ENCODE peak calls at places on chromosome 13, in nine cellular contexts. N, F, O, V, G, Y, H, I and S are unnamed samples. For H3K4me1, the result is how much of the 10 kb centered on the place peaks cover.

GRCh38 chr13:99353836-99354235 is 46.6 kb upstream of the GPR183 start:
- DNase-seq in H (no peak), G (no peak), I (no peak), O (no peak), N (no peak), Y (no peak), F (no peak), V (no peak), S (peak)

GRCh38 chr13:30112602-30113435 is 194.5 kb downstream of the KATNAL1 start:
- DNase-seq in Y (peak), N (peak), O (peak), G (peak), H (peak), I (peak), F (peak), V (peak), S (peak)

GRCh38 chr13:109884462-109884861 is 98.1 kb upstream of the IRS2 start:
- DNase-seq in H (no peak), I (no peak), N (no peak), O (no peak), V (no peak), G (no peak), F (no peak), Y (no peak), S (no peak)

GRCh38 chr13:87128006-87128405 is 543.2 kb upstream of the SLITRK5 start:
- DNase-seq in F (peak), Y (no peak), N (peak), G (no peak), H (no peak), O (no peak), V (no peak), I (no peak), S (peak)

GRCh38 chr13:63595811-63596210 is 2180.2 kb upstream of the PCDH20 start:
- DNase-seq in Y (no peak), V (no peak), O (no peak), G (no peak), N (no peak), H (no peak), I (no peak), F (no peak), S (no peak)

GRCh38 chr13:35697281-35697680 is 220.8 kb upstream of the MAB21L1 start:
- DNase-seq in H (no peak), I (no peak), Y (no peak), O (no peak), N (no peak), G (no peak), F (peak), V (no peak), S (peak)

GRCh38 chr13:28494861-28495585 is at the start of gene FLT1:
- DNase-seq in H (no peak), G (no peak), V (peak), Y (peak), N (peak), I (no peak), O (no peak), F (peak), S (peak)

GRCh38 chr13:32208860-32209259 is 106.3 kb downstream of the ZAR1L start:
- DNase-seq in N (no peak), F (no peak), H (no peak), G (no peak), I (no peak), V (no peak), Y (no peak), O (no peak), S (no peak)

GRCh38 chr13:112888238-112889111 is 80.5 kb upstream of the MCF2L start:
- DNase-seq in G (no peak), F (no peak), Y (no peak), V (no peak), N (no peak), H (no peak), O (no peak), I (no peak), S (no peak)

GRCh38 chr13:80118507-80118906 is 222.4 kb downstream of the SPRY2 start:
- DNase-seq in N (no peak), Y (no peak), G (no peak), O (no peak), I (no peak), F (no peak), V (no peak), H (no peak), S (no peak)

GRCh38 chr13:83327091-83327490 is 555.2 kb downstream of the SLITRK1 start:
- DNase-seq in N (no peak), H (peak), F (no peak), I (no peak), G (no peak), Y (no peak), V (no peak), O (no peak), S (peak)

GRCh38 chr13:21871919-21872318 is 201.0 kb downstream of the FGF9 start:
- DNase-seq in O (no peak), G (no peak), F (no peak), H (no peak), I (no peak), Y (no peak), N (no peak), V (no peak), S (no peak)

GRCh38 chr13:39036212-39036611 is 1.7 kb downstream of the PROSER1 start:
- DNase-seq in G (peak), H (peak), F (peak), I (no peak), V (no peak), O (peak), Y (peak), N (no peak), S (peak)

GRCh38 chr13:42571895-42572294 is 2.1 kb upstream of the TNFSF11 start:
- DNase-seq in V (no peak), I (no peak), O (no peak), F (no peak), G (no peak), Y (no peak), N (no peak), H (no peak), S (no peak)

GRCh38 chr13:83499286-83499685 is 383.0 kb downstream of the SLITRK1 start:
- DNase-seq in Y (no peak), H (peak), G (no peak), V (no peak), N (no peak), I (no peak), F (no peak), O (no peak), S (peak)

GRCh38 chr13:85819513-85819912 is 20.3 kb upstream of the SLITRK6 start:
- DNase-seq in F (no peak), O (no peak), I (no peak), Y (no peak), G (no peak), H (no peak), V (peak), N (no peak), S (no peak)

GRCh38 chr13:34207872-34208271 is 389.9 kb downstream of the RFC3 start:
- DNase-seq in O (no peak), Y (no peak), H (no peak), V (no peak), G (no peak), F (no peak), I (no peak), N (no peak), S (peak)

GRCh38 chr13:34207334-34207733 is 389.4 kb downstream of the RFC3 start:
- DNase-seq in H (peak), F (no peak), I (no peak), O (no peak), N (no peak), G (no peak), Y (peak), V (no peak), S (peak)

DNA sequence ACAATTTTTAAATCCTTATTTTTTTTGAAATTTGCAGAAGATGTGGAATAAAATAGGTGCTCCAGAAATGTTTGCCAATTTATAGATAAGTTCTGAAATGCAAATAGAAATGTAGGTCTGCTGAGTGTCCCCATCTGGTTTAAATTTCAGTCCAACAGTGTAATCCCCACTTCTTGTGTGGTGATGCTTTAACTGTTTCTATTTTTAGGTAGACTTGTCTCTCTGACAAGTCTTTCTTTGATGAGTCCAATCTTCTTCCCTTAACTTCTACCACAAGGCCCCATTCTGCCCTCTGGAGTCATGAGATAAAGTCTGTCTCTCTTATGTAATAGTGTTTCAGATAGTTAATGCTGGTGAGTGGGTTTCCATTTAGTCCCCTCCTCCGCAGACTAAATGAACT is 390.4 kb downstream of the RFC3 start:
- DNase-seq in G (no peak), H (no peak), Y (no peak), O (no peak), F (no peak), N (no peak), V (no peak), I (no peak), S (peak)
- H3K4me1 ChIP-seq in G (under half), H (under half), Y (under half), O (under half), F (under half), N (under half), V (under half), I (under half), S (under half)

GRCh38 chr13:36954542-36954941 is 34.5 kb upstream of the SMAD9 start:
- DNase-seq in G (no peak), V (no peak), Y (no peak), N (no peak), I (no peak), F (no peak), H (no peak), O (no peak), S (no peak)
- TF ChIP-seq EZH2phosphoT487 in G (no peak), V (no peak), Y (no peak), N (no peak), I (no peak), F (no peak), H (no peak), O (no peak), S (no peak)

GRCh38 chr13:114080739-114081561 is 51.5 kb downstream of the RASA3 start:
- DNase-seq in G (no peak), H (no peak), I (no peak), F (no peak), O (no peak), N (no peak), Y (no peak), V (no peak), S (no peak)
- H3K4me1 ChIP-seq in G (under half), H (under half), I (under half), F (under half), O (under half), N (under half), Y (under half), V (under half), S (under half)

GRCh38 chr13:67792151-67792665 is 562.1 kb upstream of the PCDH9 start:
- DNase-seq in F (no peak), N (no peak), H (no peak), I (no peak), V (no peak), G (no peak), O (no peak), Y (no peak), S (no peak)
- TF ChIP-seq EZH2phosphoT487 in F (no peak), N (no peak), H (no peak), I (no peak), V (no peak), G (no peak), O (no peak), Y (no peak), S (no peak)

GRCh38 chr13:46378411-46378810 is 8.6 kb downstream of the RUBCNL start:
- DNase-seq in O (no peak), N (no peak), H (no peak), V (no peak), F (no peak), G (peak), I (no peak), Y (no peak), S (no peak)
- H3K4me1 ChIP-seq in O (under half), N (under half), H (under half), V (under half), F (under half), G (half or more), I (under half), Y (under half), S (under half)

DNA sequence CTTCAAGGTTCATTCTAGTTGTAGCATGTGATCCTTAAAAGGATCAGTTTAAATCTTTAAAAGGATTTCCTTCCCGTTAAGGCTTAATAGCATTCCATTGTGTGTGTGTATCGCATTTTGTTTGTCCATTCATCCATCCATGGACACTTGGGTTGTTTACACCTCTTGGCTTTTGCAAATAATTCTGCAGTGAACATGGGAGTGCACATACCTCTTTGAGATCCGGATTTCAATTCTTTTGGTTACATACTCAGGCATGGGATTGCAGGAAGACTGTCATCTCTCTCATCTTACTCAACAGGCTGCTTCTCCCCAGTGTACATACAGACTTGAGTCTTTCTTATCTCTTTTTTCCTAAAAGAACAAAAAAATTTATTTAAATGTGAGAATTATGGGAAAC is 1.2 kb downstream of the RNF113B start:
- DNase-seq in G (no peak), Y (no peak), F (no peak), N (peak), I (no peak), V (no peak), H (no peak), O (no peak), S (peak)
- TF ChIP-seq EZH2phosphoT487 in G (no peak), Y (no peak), F (no peak), N (no peak), I (no peak), V (no peak), H (no peak), O (no peak), S (no peak)

GRCh38 chr13:49579501-49579900 is 5.9 kb downstream of the RCBTB1 start:
- DNase-seq in Y (no peak), F (no peak), G (no peak), O (no peak), H (no peak), I (no peak), N (no peak), V (no peak), S (no peak)

GRCh38 chr13:49585220-49586157 is at the start of gene RCBTB1:
- DNase-seq in Y (peak), H (peak), G (peak), O (peak), F (peak), N (peak), I (peak), V (peak), S (peak)

GRCh38 chr13:49586717-49587116 is 1.4 kb upstream of the RCBTB1 start:
- DNase-seq in N (no peak), F (no peak), I (no peak), O (no peak), H (peak), Y (no peak), V (no peak), G (no peak), S (no peak)

GRCh38 chr13:49584771-49585182 is 581 bp downstream of the RCBTB1 start:
- DNase-seq in F (peak), I (no peak), Y (peak), H (peak), G (peak), N (peak), O (peak), V (no peak), S (peak)

DNA sequence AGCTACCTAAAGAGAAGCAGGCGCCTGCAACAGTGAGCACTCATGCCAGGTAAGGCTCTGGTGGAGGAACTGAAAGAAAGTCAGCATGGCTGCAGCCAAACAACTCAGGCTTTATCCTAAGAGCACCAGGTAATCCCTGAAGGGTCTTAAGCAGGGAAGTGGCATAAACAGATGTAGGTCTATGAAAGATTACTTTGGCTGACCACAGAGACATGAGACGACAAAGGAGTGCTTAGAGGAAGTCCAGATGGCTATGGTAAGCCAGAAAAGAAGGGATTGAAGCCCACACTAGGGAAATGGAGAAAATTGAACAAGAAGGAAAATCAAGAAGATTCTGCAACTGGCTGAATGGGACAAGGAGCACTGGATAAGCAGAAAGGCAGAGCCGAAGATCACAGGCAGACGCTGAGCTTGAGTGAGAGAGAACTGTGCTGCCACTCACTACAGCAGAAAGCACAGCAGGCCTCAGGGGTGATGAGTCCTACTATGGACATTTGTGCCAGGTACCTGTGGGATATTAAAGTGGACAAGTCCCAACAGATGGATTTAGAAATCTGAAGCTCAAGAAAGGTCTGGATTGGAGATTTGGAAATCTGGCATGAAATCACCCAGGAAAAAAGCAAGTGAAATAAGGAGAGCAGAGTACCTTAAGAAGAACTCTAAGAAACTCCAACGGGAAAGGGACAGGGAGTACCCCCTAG is 4.2 kb downstream of the RCBTB1 start:
- DNase-seq in Y (no peak), I (no peak), O (no peak), N (no peak), V (no peak), H (no peak), G (peak), F (no peak), S (no peak)
- H3K4me1 ChIP-seq in Y (under half), I (under half), O (under half), N (under half), V (under half), H (under half), G (under half), F (under half), S (under half)